ENCODE peak calls at places on chromosomes 3 and 15, in four cellular contexts. D, F, B and U are unnamed samples.

GRCh38 chr15:65085990-65086679 is 9.6 kb downstream of the KBTBD13 start:
- DNase-seq in D (peak; percentile 23), F (peak; percentile 46), B (peak; percentile 26), U (peak; percentile 39)

GRCh38 chr3:108940166-108940565 is 13.5 kb downstream of the GUCA1C start:
- DNase-seq in B (no peak), D (no peak), F (no peak), U (no peak)

GRCh38 chr15:50774450-50774849 is 8.9 kb upstream of the SPPL2A start:
- DNase-seq in B (peak; percentile 18), F (peak; percentile 37), D (no peak), U (no peak)

GRCh38 chr3:121752261-121752660 is 2.7 kb upstream of the GOLGB1 start:
- DNase-seq in B (no peak), D (no peak), F (no peak), U (no peak)

GRCh38 chr3:180246688-180247195 is 210.0 kb upstream of the PEX5L start:
- DNase-seq in F (peak; percentile 15), D (no peak), B (no peak), U (no peak)

GRCh38 chr3:193816656-193817311 is 223.8 kb downstream of the OPA1 start:
- DNase-seq in B (peak; percentile 55), F (no peak), D (peak; percentile 66), U (peak; percentile 70)

GRCh38 chr3:14810070-14810732 is 8.6 kb upstream of the FGD5 start:
- DNase-seq in D (peak; percentile 37), F (no peak), B (no peak), U (peak; percentile 21)

GRCh38 chr3:191376742-191377141 is 46.4 kb upstream of the UTS2B start:
- DNase-seq in D (peak; percentile 82), F (no peak), B (peak; percentile 83), U (peak; percentile 84)

GRCh38 chr3:49493901-49494300 is 23.8 kb downstream of the DAG1 start:
- DNase-seq in D (peak; percentile 10), B (peak; percentile 25), F (no peak), U (peak; percentile 6)

GRCh38 chr3:48919215-48920138 is 835 bp downstream of the ARIH2 start:
- DNase-seq in B (peak; percentile 50), D (peak; percentile 55), F (peak; percentile 74), U (peak; percentile 53)

GRCh38 chr15:98853161-98853560 is 154.4 kb downstream of the PGPEP1L start:
- DNase-seq in B (peak; percentile 96), D (peak; percentile 96), F (peak; percentile 91), U (peak; percentile 94)

GRCh38 chr3:184679056-184679502 is 32.8 kb downstream of the MAGEF1 start:
- DNase-seq in B (peak; percentile 20), D (peak; percentile 49), F (no peak), U (no peak)

GRCh38 chr3:105367406-105368213 is 901 bp downstream of the ALCAM start:
- DNase-seq in D (peak; percentile 73), B (peak; percentile 75), F (peak; percentile 97), U (peak; percentile 77)

GRCh38 chr3:63960048-63960711 is 48.0 kb upstream of the SCAANT1 start:
- DNase-seq in B (peak; percentile 85), D (peak; percentile 80), F (peak; percentile 34), U (peak; percentile 77)

GRCh38 chr15:68820205-68820588 is 498 bp downstream of the ANP32A start:
- DNase-seq in F (peak; percentile 65), B (no peak), D (no peak), U (peak; percentile 38)

GRCh38 chr3:16419640-16420039 is 93.9 kb downstream of the RFTN1 start:
- DNase-seq in F (peak; percentile 71), D (peak; percentile 50), B (peak; percentile 66), U (peak; percentile 72)

GRCh38 chr3:194584866-194585265 is 48.4 kb downstream of the TMEM44 start:
- DNase-seq in D (peak; percentile 73), F (no peak), B (no peak), U (peak; percentile 88)

GRCh38 chr15:74281147-74282133 is 45.3 kb downstream of the CCDC33 start:
- DNase-seq in B (no peak), F (no peak), D (no peak), U (no peak)

GRCh38 chr3:125079675-125080045 is 23.9 kb upstream of the HEG1 start:
- DNase-seq in B (peak; percentile 46), D (no peak), F (no peak), U (no peak)

GRCh38 chr15:62456011-62456920 is 291.2 kb upstream of the C2CD4B start:
- DNase-seq in F (no peak), B (no peak), D (no peak), U (no peak)

GRCh38 chr3:152497457-152497856 is 228.7 kb downstream of the MBNL1 start:
- DNase-seq in F (peak; percentile 13), B (peak; percentile 89), D (peak; percentile 92), U (peak; percentile 93)

GRCh38 chr3:38907426-38907825 is 91.4 kb upstream of the SCN10A start:
- DNase-seq in F (no peak), B (no peak), D (no peak), U (no peak)

GRCh38 chr15:58510715-58511465 is 79.1 kb downstream of the LIPC start:
- DNase-seq in D (peak; percentile 46), F (no peak), B (peak; percentile 36), U (peak; percentile 68)

GRCh38 chr3:127452321-127452821 is 138.2 kb downstream of the TPRA1 start:
- DNase-seq in F (no peak), B (no peak), D (no peak), U (no peak)

GRCh38 chr15:40088929-40089755 is 19.5 kb downstream of the BMF start:
- DNase-seq in F (peak; percentile 44), B (peak; percentile 64), D (peak; percentile 65), U (no peak)

GRCh38 chr3:161356287-161356686 is 15.0 kb downstream of the SPTSSB start:
- DNase-seq in F (no peak), D (no peak), B (no peak), U (no peak)

GRCh38 chr3:139281512-139282196 is 62.2 kb upstream of the MRPS22 start:
- DNase-seq in B (no peak), D (no peak), F (no peak), U (no peak)

GRCh38 chr3:53030864-53031445 is 14.9 kb downstream of the SFMBT1 start:
- DNase-seq in D (no peak), B (no peak), F (no peak), U (no peak)

GRCh38 chr3:165243597-165243996 is 47.4 kb upstream of the SLITRK3 start:
- DNase-seq in D (no peak), F (no peak), B (no peak), U (no peak)

GRCh38 chr3:25542571-25543039 is 114.5 kb downstream of the RARB start:
- DNase-seq in B (peak; percentile 82), F (no peak), D (peak; percentile 23), U (peak; percentile 37)

GRCh38 chr15:33045066-33045810 is 149.3 kb downstream of the FMN1 start:
- DNase-seq in F (no peak), D (peak; percentile 27), B (peak; percentile 61), U (no peak)

GRCh38 chr3:182246870-182247269 is 535.1 kb downstream of the SOX2 start:
- DNase-seq in D (no peak), B (no peak), F (no peak), U (no peak)

GRCh38 chr3:182244222-182244971 is 532.7 kb downstream of the SOX2 start:
- DNase-seq in F (no peak), B (no peak), D (no peak), U (no peak)

GRCh38 chr3:182252802-182253201 is 540.5 kb upstream of the ATP11B start:
- DNase-seq in D (no peak), B (no peak), F (no peak), U (no peak)

GRCh38 chr3:182245059-182245458 is 533.3 kb downstream of the SOX2 start:
- DNase-seq in D (no peak), B (no peak), F (no peak), U (no peak)

GRCh38 chr3:182248349-182248880 is 536.7 kb downstream of the SOX2 start:
- DNase-seq in B (no peak), F (peak; percentile 8), D (no peak), U (no peak)
- TF ChIP-seq CTCF in B (no peak), F (no peak), D (no peak), U (no peak)

GRCh38 chr15:66374179-66374578 is 12.5 kb upstream of the MAP2K1 start:
- DNase-seq in B (no peak), D (no peak), F (no peak), U (no peak)

GRCh38 chr15:66364944-66365343 is 8.5 kb upstream of the TIPIN start:
- DNase-seq in D (no peak), B (no peak), F (no peak), U (no peak)

DNA sequence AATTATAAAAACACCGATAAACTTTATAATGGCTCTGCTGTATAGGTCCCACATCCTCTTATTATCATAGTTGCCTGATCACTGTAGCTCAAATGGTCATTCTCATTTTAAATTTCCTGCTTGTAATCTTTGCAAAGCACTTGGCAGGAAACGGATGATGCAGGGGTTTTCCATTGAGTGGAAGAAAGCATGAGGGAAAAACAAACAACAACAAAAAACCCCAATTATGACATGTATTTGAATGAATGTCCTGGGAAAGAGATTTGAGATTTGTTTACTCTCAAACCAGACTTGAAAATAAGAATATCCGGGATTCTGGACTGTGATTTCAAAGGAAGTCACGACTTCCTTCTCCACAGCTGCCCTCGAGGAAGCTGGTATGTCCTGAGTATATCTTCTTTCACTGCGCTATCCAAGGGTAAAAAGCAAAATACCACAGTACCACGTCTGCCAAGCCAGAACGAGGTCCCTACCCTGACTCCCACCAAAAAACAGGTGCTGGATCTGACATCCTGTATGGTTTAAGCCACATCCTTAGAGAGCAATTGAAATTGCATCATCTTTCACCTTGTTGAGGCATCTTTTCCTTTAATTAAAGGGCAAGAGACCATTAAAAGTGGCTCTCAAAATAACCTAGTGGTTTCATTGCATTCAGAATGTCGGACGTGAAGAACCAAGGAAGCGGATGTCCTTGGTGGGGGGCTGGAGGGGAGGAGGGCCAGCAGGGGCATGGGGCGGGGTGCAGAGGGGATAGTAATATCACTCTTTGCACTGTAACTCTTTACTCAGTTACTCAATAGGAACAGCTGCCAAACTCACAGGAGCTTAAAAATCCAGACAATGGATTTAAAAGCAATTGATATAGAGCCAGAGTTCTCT is 13.5 kb upstream of the TIPIN start:
- DNase-seq in D (peak; percentile 41), B (peak; percentile 55), F (peak; percentile 81), U (peak; percentile 62)
- H3K4me3 ChIP-seq in D (peak overlapping the region; percentile 22), B (peak overlapping the region; percentile 44), F (peak overlapping the region; percentile 7), U (peak overlapping the region; percentile 39)

GRCh38 chr3:58491506-58492384 is at the start of gene KCTD6:
- DNase-seq in D (peak; percentile 97), B (peak; percentile 96), F (peak; percentile 94), U (peak; percentile 96)
- TF ChIP-seq CTCF in D (peak; percentile 35), B (peak; percentile 56), F (peak; percentile 51), U (peak; percentile 36)

GRCh38 chr15:81859737-81860516 is 185.9 kb downstream of the MEX3B start:
- DNase-seq in B (no peak), F (no peak), D (no peak), U (no peak)
- H3K4me3 ChIP-seq in B (no peak overlapping the region), F (no peak overlapping the region), D (no peak overlapping the region), U (no peak overlapping the region)